ENCODE peak calls at places on chromosomes 16 and 17, in eight cellular contexts. N is prostate gland, W is breast epithelium, O is endothelial cell of umbilical vein, S is spleen, D is HCT116, I is GM23338, U is H1. G is an unnamed sample. For H3K4me1, the result is how much of the 10 kb centered on the place peaks cover.

GRCh38 chr16:83530293-83530692 is 277.5 kb upstream of the HSBP1 start:
- DNase-seq in N (no peak), W (no peak), O (no peak), S (no peak), D (no peak), I (no peak), U (no peak), G (no peak)

GRCh38 chr17:34826332-34826731 is 134.9 kb downstream of the CCT6B start:
- DNase-seq in N (no peak), W (no peak), O (no peak), S (no peak), D (no peak), I (no peak), U (no peak), G (no peak)

GRCh38 chr17:59791603-59792457 is 84.4 kb downstream of the VMP1 start:
- DNase-seq in N (no peak), W (no peak), O (peak), S (no peak), D (no peak), I (no peak), U (no peak), G (no peak)

GRCh38 chr16:68300736-68301459 is 9.8 kb downstream of the SLC7A6OS start:
- DNase-seq in N (no peak), W (no peak), O (no peak), S (no peak), D (no peak), I (no peak), U (no peak), G (no peak)

GRCh38 chr17:28481081-28481571 is 7.7 kb downstream of the SLC13A2 start:
- DNase-seq in N (no peak), W (no peak), O (no peak), S (no peak), D (no peak), I (peak), U (no peak), G (peak)

GRCh38 chr16:80680046-80680445 is 124.4 kb downstream of the CDYL2 start:
- DNase-seq in N (no peak), W (no peak), O (no peak), S (no peak), D (no peak), I (no peak), U (no peak), G (no peak)

GRCh38 chr17:62321451-62321850 is 58.9 kb upstream of the EFCAB3 start:
- DNase-seq in N (no peak), W (no peak), O (no peak), S (no peak), D (no peak), I (no peak), U (no peak), G (no peak)

GRCh38 chr16:67441289-67441753 is 10.4 kb downstream of the HSD11B2 start:
- DNase-seq in N (peak), W (peak), O (no peak), S (no peak), D (no peak), I (no peak), U (no peak), G (peak)

GRCh38 chr17:47694818-47695663 is 1.1 kb downstream of the TBKBP1 start:
- DNase-seq in N (peak), W (no peak), O (peak), S (peak), D (no peak), I (peak), U (no peak), G (peak)

GRCh38 chr16:86990451-86990850 is 326.7 kb downstream of the C16orf95 start:
- DNase-seq in N (no peak), W (no peak), O (peak), S (no peak), D (no peak), I (no peak), U (no peak), G (no peak)

GRCh38 chr17:3944485-3945388 is 19.5 kb downstream of the ATP2A3 start:
- DNase-seq in N (peak), W (no peak), O (peak), S (peak), D (peak), I (peak), U (peak), G (peak)

GRCh38 chr17:79065105-79065670 is 9.4 kb upstream of the ENGASE start:
- DNase-seq in N (peak), W (no peak), O (peak), S (peak), D (peak), I (peak), U (no peak), G (no peak)

GRCh38 chr16:67384778-67385510 is 8.4 kb downstream of the TPPP3 start:
- DNase-seq in N (no peak), W (no peak), O (peak), S (no peak), D (no peak), I (no peak), U (no peak), G (no peak)

GRCh38 chr16:30068333-30068732 is 2.8 kb downstream of the ALDOA start:
- DNase-seq in N (no peak), W (no peak), O (no peak), S (no peak), D (no peak), I (no peak), U (no peak), G (no peak)

GRCh38 chr17:78883533-78884131 is 19.4 kb downstream of the CEP295NL start:
- DNase-seq in N (peak), W (peak), O (peak), S (peak), D (peak), I (peak), U (no peak), G (peak)

GRCh38 chr17:40035162-40035559 is 19.0 kb downstream of the MED24 start:
- DNase-seq in N (no peak), W (no peak), O (peak), S (no peak), D (no peak), I (peak), U (peak), G (peak)

GRCh38 chr16:82229800-82230619 is 60.0 kb upstream of the MPHOSPH6 start:
- DNase-seq in N (peak), W (peak), O (peak), S (no peak), D (peak), I (peak), U (peak), G (no peak)

GRCh38 chr17:21287703-21288449 is 3.4 kb downstream of the MAP2K3 start:
- DNase-seq in N (peak), W (peak), O (peak), S (peak), D (peak), I (no peak), U (no peak), G (peak)

GRCh38 chr16:49754495-49755290 is 101.2 kb downstream of the ZNF423 start:
- DNase-seq in N (no peak), W (no peak), O (peak), S (no peak), D (no peak), I (peak), U (peak), G (no peak)

GRCh38 chr17:7814969-7815368 is 19.0 kb upstream of the KDM6B start:
- DNase-seq in N (no peak), W (no peak), O (no peak), S (peak), D (no peak), I (no peak), U (no peak), G (no peak)
- TF ChIP-seq CTCF in N (no peak), W (no peak), O (no peak), S (no peak), D (no peak), I (no peak), U (no peak), G (no peak)

GRCh38 chr17:2711608-2712299 is at the start of gene CLUH:
- DNase-seq in N (peak), W (peak), O (peak), S (peak), D (peak), I (peak), U (no peak), G (peak)
- TF ChIP-seq POLR2AphosphoS5 in N (peak), W (peak), O (peak), S (peak), D (peak), I (peak), U (no peak), G (peak)

GRCh38 chr17:37713624-37714023 is 31.2 kb downstream of the HNF1B start:
- DNase-seq in N (no peak), W (no peak), O (no peak), S (no peak), D (no peak), I (no peak), U (no peak), G (no peak)
- H3K4me1 ChIP-seq in N (under half), W (under half), O (under half), S (under half), D (under half), I (under half), U (under half), G (under half)

DNA sequence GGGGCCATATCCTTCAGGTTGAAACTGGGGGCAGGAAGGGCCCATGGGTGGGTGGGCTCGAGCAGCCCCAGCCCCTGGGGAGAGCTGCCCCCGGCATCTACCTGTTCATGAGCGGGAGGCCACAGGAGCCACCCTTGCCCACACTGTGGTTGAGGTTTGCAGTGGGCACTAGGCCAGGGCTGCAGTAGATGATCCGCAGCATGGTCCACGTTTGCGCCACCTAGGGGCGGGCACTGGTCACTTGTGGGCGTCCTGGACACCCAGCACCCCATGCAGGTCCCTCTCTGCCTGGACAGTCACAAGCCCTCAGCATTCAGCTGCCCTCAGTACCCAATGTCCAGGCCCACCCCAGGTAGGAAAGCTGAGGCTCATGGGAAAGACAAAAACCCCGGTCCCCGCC is 1.8 kb upstream of the JMJD8 start:
- DNase-seq in N (no peak), W (no peak), O (peak), S (peak), D (no peak), I (peak), U (no peak), G (peak)
- TF ChIP-seq CTCF in N (peak), W (no peak), O (peak), S (peak), D (peak), I (peak), U (peak), G (peak)

GRCh38 chr16:1335996-1336395 is 2.6 kb downstream of the BAIAP3 start:
- DNase-seq in N (no peak), W (no peak), O (no peak), S (no peak), D (no peak), I (peak), U (no peak), G (no peak)
- TF ChIP-seq POLR2AphosphoS5 in N (no peak), W (no peak), O (no peak), S (no peak), D (no peak), I (no peak), U (no peak), G (no peak)

GRCh38 chr17:55606431-55606830 is 95.2 kb upstream of the SMIM36 start:
- DNase-seq in N (no peak), W (no peak), O (no peak), S (no peak), D (no peak), I (no peak), U (no peak), G (no peak)
- H3K4me1 ChIP-seq in N (under half), W (under half), O (under half), S (under half), D (under half), I (under half), U (under half), G (under half)

GRCh38 chr17:2412561-2413021 is 11.7 kb upstream of the MNT start:
- DNase-seq in N (no peak), W (no peak), O (peak), S (no peak), D (no peak), I (peak), U (no peak), G (no peak)
- TF ChIP-seq CTCF in N (no peak), W (no peak), O (peak), S (no peak), D (no peak), I (peak), U (peak), G (no peak)

GRCh38 chr16:59400830-59401229 is 666.7 kb upstream of the GOT2 start:
- DNase-seq in N (no peak), W (no peak), O (peak), S (no peak), D (no peak), I (no peak), U (no peak), G (no peak)
- TF ChIP-seq POLR2AphosphoS5 in N (no peak), W (no peak), O (no peak), S (no peak), D (no peak), I (no peak), U (no peak), G (no peak)